ENCODE peak calls at places on chromosomes 4 and X, in five cellular contexts. G is OCI-LY7, I is SK-N-SH, M is GM23248, Y is PC-9. K is an unnamed sample.

GRCh38 chrX:103453655-103454054 is 65.6 kb downstream of the RAB40A start:
- DNase-seq in Y (peak; percentile 35), I (no peak), M (peak; percentile 93), G (no peak), K (no peak)

GRCh38 chr4:8762951-8763735 is 108.5 kb downstream of the HMX1 start:
- DNase-seq in I (no peak), M (no peak), G (no peak), Y (no peak), K (no peak)

GRCh38 chrX:6898371-6898770 is 249.1 kb upstream of the STS start:
- DNase-seq in Y (no peak), I (no peak), G (no peak), M (no peak), K (no peak)

GRCh38 chrX:1395646-1396216 is 3.8 kb upstream of the SLC25A6 start:
- DNase-seq in M (no peak), G (no peak), Y (no peak), I (no peak), K (no peak)

GRCh38 chr4:123403205-123403604 is 6.6 kb downstream of the SPRY1 start:
- DNase-seq in Y (no peak), I (no peak), G (no peak), M (no peak), K (no peak)

GRCh38 chrX:134948333-134949241 is 42.2 kb upstream of the SMIM10 start:
- DNase-seq in M (peak; percentile 41), I (no peak), G (no peak), Y (peak; percentile 98), K (no peak)

GRCh38 chr4:86921608-86922252 is 13.1 kb upstream of the AFF1 start:
- DNase-seq in G (no peak), Y (no peak), I (no peak), M (peak; percentile 69), K (no peak)

GRCh38 chr4:27084685-27085356 is 224.2 kb downstream of the STIM2 start:
- DNase-seq in M (peak; percentile 26), G (no peak), Y (no peak), I (peak; percentile 52), K (no peak)

GRCh38 chrX:53438174-53438831 is 4.1 kb upstream of the HSD17B10 start:
- DNase-seq in M (no peak), I (no peak), Y (no peak), G (no peak), K (no peak)

GRCh38 chrX:20974326-20974725 is 399.9 kb upstream of the CNKSR2 start:
- DNase-seq in Y (no peak), G (no peak), I (no peak), M (peak; percentile 54), K (no peak)

GRCh38 chrX:119391279-119391678 is 7.9 kb upstream of the SLC25A43 start:
- DNase-seq in G (peak; percentile 29), I (peak; percentile 26), Y (no peak), M (peak; percentile 58), K (peak; percentile 76)

GRCh38 chr4:75514949-75515612 is 808 bp downstream of the THAP6 start:
- DNase-seq in I (peak; percentile 7), G (peak; percentile 47), Y (no peak), M (peak; percentile 16), K (peak; percentile 50)

GRCh38 chr4:52640808-52641595 is 18.1 kb downstream of the USP46 start:
- DNase-seq in G (no peak), I (no peak), Y (no peak), M (peak; percentile 15), K (no peak)

GRCh38 chrX:150253946-150254615 is 109.0 kb upstream of the MAMLD1 start:
- DNase-seq in I (no peak), G (no peak), Y (no peak), M (no peak), K (no peak)

GRCh38 chr4:23762551-23762950 is 127.3 kb downstream of the PPARGC1A start:
- DNase-seq in M (no peak), Y (no peak), G (no peak), I (no peak), K (no peak)

GRCh38 chrX:23797371-23798128 is 14.6 kb downstream of the SAT1 start:
- DNase-seq in M (no peak), G (no peak), I (no peak), Y (peak; percentile 92), K (no peak)

GRCh38 chr4:4854649-4855292 is 4.7 kb upstream of the MSX1 start:
- DNase-seq in G (no peak), M (no peak), Y (no peak), I (peak; percentile 46), K (no peak)

DNA sequence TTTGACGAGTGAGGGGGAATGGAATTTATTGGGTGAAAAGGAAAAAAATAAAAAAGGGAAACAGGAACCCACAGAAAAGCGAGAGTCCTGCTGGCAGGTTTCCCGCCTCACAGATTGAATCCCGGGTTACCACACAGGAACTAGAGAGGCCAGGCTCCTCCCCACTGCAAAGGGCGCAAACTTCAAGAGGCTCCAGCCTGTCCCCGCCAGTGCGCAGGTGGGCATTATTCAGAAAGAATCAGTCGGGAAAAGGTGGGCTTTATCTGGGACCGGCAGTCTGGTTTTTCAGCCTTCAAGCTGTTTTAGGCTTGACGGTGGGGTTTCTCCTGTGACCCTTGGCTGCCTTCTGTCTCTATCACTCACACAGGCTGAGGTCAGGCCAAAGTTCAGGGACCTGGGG is 1496.8 kb downstream of the RPA4 start:
- DNase-seq in Y (no peak), M (no peak), I (no peak), G (no peak), K (no peak)
- H3K27ac ChIP-seq in Y (no peak overlapping the region), M (no peak overlapping the region), I (no peak overlapping the region), G (no peak overlapping the region), K (no peak overlapping the region)

GRCh38 chr4:82513382-82513781 is 48.4 kb downstream of the TMEM150C start:
- DNase-seq in I (no peak), G (no peak), Y (no peak), M (no peak), K (no peak)
- H3K9me2 ChIP-seq in I (no peaks in the 10 kb centered on the region), G (no peaks in the 10 kb centered on the region), Y (no peaks in the 10 kb centered on the region), M (no peaks in the 10 kb centered on the region), K (no peaks in the 10 kb centered on the region)

GRCh38 chr4:41657561-41657960 is 91.0 kb downstream of the PHOX2B start:
- DNase-seq in M (no peak), G (no peak), I (no peak), Y (no peak), K (no peak)

GRCh38 chr4:41658106-41658505 is 90.4 kb downstream of the PHOX2B start:
- DNase-seq in Y (peak; percentile 88), M (no peak), I (no peak), G (no peak), K (no peak)

GRCh38 chr4:41660350-41660749 is 88.2 kb downstream of the PHOX2B start:
- DNase-seq in I (no peak), G (no peak), Y (no peak), M (no peak), K (no peak)

GRCh38 chr4:41665808-41666207 is 82.7 kb downstream of the PHOX2B start:
- DNase-seq in Y (no peak), G (no peak), I (no peak), M (no peak), K (no peak)

DNA sequence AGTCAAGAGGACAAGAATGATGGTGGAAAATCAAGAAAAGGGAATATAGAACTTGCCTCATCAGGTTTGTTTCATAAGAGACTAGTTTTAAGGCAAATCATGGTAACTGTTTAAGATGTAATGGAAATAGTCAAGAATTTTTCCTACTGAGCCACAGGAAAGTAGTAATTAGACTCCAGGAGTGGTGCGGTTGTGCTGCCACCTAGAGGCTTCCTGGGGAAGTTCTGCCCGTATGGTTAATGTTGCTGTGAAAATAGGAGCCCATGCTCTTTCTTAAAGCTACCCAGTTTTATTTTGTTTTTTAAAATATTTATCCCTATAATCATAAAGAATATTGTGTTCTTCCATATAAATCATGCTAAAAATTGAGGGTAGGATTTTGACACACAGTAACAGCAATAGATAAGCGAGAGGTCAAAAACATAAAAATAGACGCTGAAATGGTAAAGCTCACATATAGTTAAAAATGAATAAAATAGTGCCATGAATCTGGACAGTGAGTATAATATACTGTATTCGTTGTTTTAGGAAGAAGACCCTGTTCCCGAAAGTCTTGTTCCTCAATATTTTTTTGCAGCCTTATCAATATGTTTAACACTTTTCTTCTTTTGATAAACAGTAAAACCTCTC is 87.0 kb downstream of the PHOX2B start:
- DNase-seq in Y (no peak), G (peak; percentile 46), M (peak; percentile 62), I (peak; percentile 56), K (peak; percentile 75)
- H3K27ac ChIP-seq in Y (peak overlapping the region; percentile 31), G (no peak overlapping the region), M (no peak overlapping the region), I (no peak overlapping the region), K (no peak overlapping the region)

GRCh38 chr4:122047706-122048425 is 96.0 kb upstream of the TRPC3 start:
- DNase-seq in I (no peak), G (no peak), Y (no peak), M (no peak), K (no peak)
- H3K9me2 ChIP-seq in I (no peaks in the 10 kb centered on the region), G (no peaks in the 10 kb centered on the region), Y (no peaks in the 10 kb centered on the region), M (no peaks in the 10 kb centered on the region), K (no peaks in the 10 kb centered on the region)

GRCh38 chr4:153512952-153513500 is 46.9 kb downstream of the TMEM131L start:
- DNase-seq in M (peak; percentile 31), Y (no peak), G (no peak), I (no peak), K (no peak)
- H3K27ac ChIP-seq in M (peak overlapping the region; percentile 85), Y (no peak overlapping the region), G (peak overlapping the region; percentile 4), I (peak overlapping the region; percentile 84), K (no peak overlapping the region)

GRCh38 chr4:104449537-104449936 is 45.2 kb downstream of the CXXC4 start:
- DNase-seq in I (no peak), M (no peak), Y (no peak), G (no peak), K (no peak)

GRCh38 chr4:104447346-104447745 is 47.3 kb downstream of the CXXC4 start:
- DNase-seq in Y (no peak), G (no peak), I (no peak), M (no peak), K (no peak)

GRCh38 chr4:104446431-104446925 is 48.2 kb downstream of the CXXC4 start:
- DNase-seq in M (no peak), Y (no peak), G (no peak), I (no peak), K (no peak)

DNA sequence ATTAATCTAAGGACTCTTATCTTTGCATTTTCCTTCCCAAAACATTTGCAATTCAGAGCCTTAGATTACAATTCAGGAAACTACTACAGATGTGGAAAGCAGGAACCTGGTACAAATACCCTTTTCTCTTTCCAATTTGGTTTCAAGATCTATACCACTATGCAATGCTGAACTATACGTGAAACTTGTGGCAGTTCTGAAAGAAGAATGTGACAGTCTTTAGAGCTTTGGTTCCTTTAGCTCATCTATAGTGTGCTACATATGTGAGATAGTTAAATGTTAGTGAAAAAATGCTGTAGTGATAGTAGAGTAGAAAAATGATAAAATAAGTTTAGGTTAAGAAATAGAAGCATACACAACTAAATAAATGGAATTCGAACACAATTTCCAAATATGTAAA is 50.0 kb downstream of the CXXC4 start:
- DNase-seq in G (no peak), I (no peak), Y (no peak), M (no peak), K (no peak)
- H3K9me2 ChIP-seq in G (no peaks in the 10 kb centered on the region), I (no peaks in the 10 kb centered on the region), Y (no peaks in the 10 kb centered on the region), M (no peaks in the 10 kb centered on the region), K (no peaks in the 10 kb centered on the region)

DNA sequence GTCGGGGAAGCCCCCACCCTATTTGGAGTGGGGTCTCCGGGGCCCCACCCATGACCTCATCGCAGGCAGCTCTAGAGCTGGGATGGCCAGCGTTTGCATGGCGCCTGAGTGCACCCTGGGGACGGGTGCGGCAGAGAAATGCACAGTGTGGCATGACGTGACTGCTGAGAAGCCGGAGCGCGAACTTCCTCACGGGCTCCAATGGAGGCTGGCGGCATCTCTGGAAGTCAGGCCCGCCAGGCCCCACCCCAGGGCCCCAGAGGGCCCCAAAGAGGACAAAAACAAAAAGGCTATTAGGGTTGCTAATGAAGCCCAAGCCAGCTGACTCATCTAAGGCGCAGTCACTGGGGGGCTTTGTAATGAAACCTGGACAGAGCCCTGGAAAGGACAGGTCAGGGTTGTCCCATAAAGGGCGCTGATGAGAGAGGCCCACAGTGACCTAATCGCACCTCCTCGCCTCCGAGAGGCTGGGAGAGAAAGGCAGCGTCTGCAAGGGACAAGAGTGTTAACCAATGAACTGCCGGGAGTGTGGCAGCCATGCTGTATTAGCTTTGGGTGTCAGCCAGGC is 86.0 kb upstream of the C1QTNF7 start:
- DNase-seq in G (no peak), M (peak; percentile 27), I (no peak), Y (no peak), K (no peak)
- H3K27ac ChIP-seq in G (no peak overlapping the region), M (no peak overlapping the region), I (no peak overlapping the region), Y (no peak overlapping the region), K (no peak overlapping the region)

K was measured in Karpas-422.